ENCODE peak calls at places on chromosome 18, in eight cellular contexts. Q, G, F, L, A, W, C and M are unnamed samples.

GRCh38 chr18:45168883-45169585 is 446.2 kb upstream of the SLC14A2 start:
- DNase-seq in Q (no peak), G (no peak), F (no peak), L (no peak), A (no peak), W (no peak), C (peak; percentile 73), M (no peak)

GRCh38 chr18:48802543-48803428 is 148.0 kb downstream of the SMAD7 start:
- DNase-seq in Q (peak; percentile 59), G (no peak), F (peak; percentile 80), L (peak; percentile 90), A (no peak), W (peak; percentile 6), C (no peak), M (peak; percentile 47)

GRCh38 chr18:26471027-26471426 is 77.3 kb downstream of the KCTD1 start:
- DNase-seq in Q (no peak), G (no peak), F (peak; percentile 19), L (no peak), A (no peak), W (no peak), C (peak; percentile 66), M (no peak)

GRCh38 chr18:12625242-12625641 is 32.7 kb downstream of the SPIRE1 start:
- DNase-seq in Q (no peak), G (no peak), F (no peak), L (no peak), A (no peak), W (no peak), C (no peak), M (no peak)

GRCh38 chr18:3211236-3211992 is 8.4 kb downstream of the MYOM1 start:
- DNase-seq in Q (no peak), G (no peak), F (peak; percentile 86), L (no peak), A (no peak), W (no peak), C (peak; percentile 6), M (no peak)

GRCh38 chr18:48566588-48566987 is 27.8 kb downstream of the CTIF start:
- DNase-seq in Q (no peak), G (no peak), F (no peak), L (no peak), A (no peak), W (no peak), C (no peak), M (no peak)

GRCh38 chr18:75111673-75112485 is 97.1 kb downstream of the PTGR3 start:
- DNase-seq in Q (no peak), G (no peak), F (no peak), L (no peak), A (no peak), W (no peak), C (peak; percentile 21), M (no peak)

GRCh38 chr18:49491857-49492693 is 5.0 kb upstream of the C18orf32 start:
- DNase-seq in Q (peak; percentile 95), G (peak; percentile 93), F (peak; percentile 97), L (peak; percentile 89), A (peak; percentile 82), W (peak; percentile 94), C (peak; percentile 99), M (peak; percentile 91)

GRCh38 chr18:45517181-45517741 is 98.0 kb upstream of the SLC14A2 start:
- DNase-seq in Q (peak; percentile 89), G (peak; percentile 67), F (no peak), L (peak; percentile 91), A (peak; percentile 57), W (no peak), C (no peak), M (no peak)

GRCh38 chr18:7601249-7601620 is 34.1 kb downstream of the PTPRM start:
- DNase-seq in Q (no peak), G (no peak), F (no peak), L (no peak), A (no peak), W (no peak), C (peak; percentile 63), M (no peak)

GRCh38 chr18:7596133-7596532 is 29.0 kb downstream of the PTPRM start:
- DNase-seq in Q (no peak), G (no peak), F (no peak), L (no peak), A (no peak), W (no peak), C (peak; percentile 18), M (no peak)

GRCh38 chr18:7600528-7601248 is 33.6 kb downstream of the PTPRM start:
- DNase-seq in Q (no peak), G (no peak), F (no peak), L (no peak), A (no peak), W (no peak), C (no peak), M (no peak)

GRCh38 chr18:7600036-7600435 is 32.9 kb downstream of the PTPRM start:
- DNase-seq in Q (no peak), G (no peak), F (no peak), L (no peak), A (no peak), W (no peak), C (no peak), M (no peak)

GRCh38 chr18:7598167-7599062 is 31.3 kb downstream of the PTPRM start:
- DNase-seq in Q (no peak), G (no peak), F (no peak), L (no peak), A (no peak), W (no peak), C (peak; percentile 66), M (no peak)
- H3K4me1 ChIP-seq in Q (no peaks in the 10 kb centered on the region), G (no peaks in the 10 kb centered on the region), F (peaks cover 3% of the 10 kb centered on the region), L (peaks cover 18% of the 10 kb centered on the region), A (peaks cover 78% of the 10 kb centered on the region), W (no peaks in the 10 kb centered on the region), C (peaks cover 20% of the 10 kb centered on the region), M (no peaks in the 10 kb centered on the region)

DNA sequence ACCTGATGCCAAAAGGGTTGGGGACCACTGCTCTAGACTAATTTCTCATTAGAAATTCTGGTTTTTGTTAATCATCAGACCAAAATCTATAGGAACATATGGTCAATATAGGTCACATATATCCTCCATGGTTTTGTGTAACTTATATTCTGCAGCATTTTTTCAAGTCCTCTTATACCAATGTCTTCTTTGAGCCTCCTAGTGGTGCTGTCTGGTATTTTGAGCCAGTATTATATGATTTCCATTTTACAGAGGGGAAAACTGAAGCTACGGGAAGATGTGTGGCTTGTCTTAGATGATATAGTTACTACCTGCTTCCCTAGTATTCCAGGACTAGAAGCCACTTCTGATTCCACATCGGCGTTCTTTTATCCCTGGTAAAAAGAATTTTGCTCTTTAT is 13.8 kb downstream of the MAPK4 start:
- DNase-seq in Q (no peak), G (no peak), F (no peak), L (no peak), A (no peak), W (no peak), C (no peak), M (no peak)
- TF ChIP-seq CTCF in Q (no peak), G (no peak), F (peak; percentile 26), L (no peak), A (peak; percentile 5), W (no peak), C (no peak), M (no peak)

DNA sequence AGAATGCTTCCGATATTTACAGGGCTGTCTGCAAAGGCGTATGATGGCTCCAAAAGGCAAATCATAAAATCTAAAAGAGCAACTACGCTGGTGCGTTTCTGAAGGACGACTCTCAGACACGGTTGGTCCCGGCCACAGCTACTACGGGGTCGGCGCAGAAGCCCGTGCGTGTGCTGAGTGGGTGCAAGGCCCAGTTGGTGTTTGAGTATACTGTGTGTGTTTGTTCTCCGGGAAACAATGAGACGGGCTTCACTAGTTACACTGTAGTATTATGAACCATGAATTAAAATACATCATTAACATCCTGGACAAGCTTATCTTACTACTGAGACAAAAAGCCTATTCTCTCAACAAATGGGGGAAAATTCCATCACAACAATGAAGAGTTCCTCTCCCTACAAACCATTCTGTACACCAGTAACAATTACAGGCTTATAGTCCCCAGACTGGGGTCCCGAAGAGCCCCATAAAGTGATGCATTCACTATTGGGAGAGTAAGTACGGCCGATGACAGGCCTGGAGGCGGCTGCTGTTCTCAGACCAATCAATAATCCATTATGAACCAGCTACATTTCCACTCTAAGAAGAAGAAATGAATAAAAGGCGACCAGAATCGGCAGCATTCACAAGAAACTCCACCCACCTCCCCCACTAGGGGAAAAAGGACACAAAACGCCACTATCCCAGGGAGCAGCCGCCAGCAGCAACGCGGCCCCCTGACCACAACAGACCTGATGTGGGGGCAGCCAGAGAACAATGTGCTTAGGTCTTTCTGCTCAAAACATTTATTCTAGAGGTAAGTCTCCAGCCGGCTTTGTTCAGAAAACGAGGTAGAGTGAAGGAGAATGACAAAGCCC is 43.3 kb downstream of the ZNF516 start:
- DNase-seq in Q (peak; percentile 58), G (no peak), F (no peak), L (no peak), A (no peak), W (no peak), C (no peak), M (no peak)
- H3K4me1 ChIP-seq in Q (no peaks in the 10 kb centered on the region), G (peaks cover 54% of the 10 kb centered on the region), F (peaks cover 84% of the 10 kb centered on the region), L (peaks cover 29% of the 10 kb centered on the region), A (peaks cover 68% of the 10 kb centered on the region), W (peaks cover 3% of the 10 kb centered on the region), C (peaks cover 38% of the 10 kb centered on the region), M (no peaks in the 10 kb centered on the region)

DNA sequence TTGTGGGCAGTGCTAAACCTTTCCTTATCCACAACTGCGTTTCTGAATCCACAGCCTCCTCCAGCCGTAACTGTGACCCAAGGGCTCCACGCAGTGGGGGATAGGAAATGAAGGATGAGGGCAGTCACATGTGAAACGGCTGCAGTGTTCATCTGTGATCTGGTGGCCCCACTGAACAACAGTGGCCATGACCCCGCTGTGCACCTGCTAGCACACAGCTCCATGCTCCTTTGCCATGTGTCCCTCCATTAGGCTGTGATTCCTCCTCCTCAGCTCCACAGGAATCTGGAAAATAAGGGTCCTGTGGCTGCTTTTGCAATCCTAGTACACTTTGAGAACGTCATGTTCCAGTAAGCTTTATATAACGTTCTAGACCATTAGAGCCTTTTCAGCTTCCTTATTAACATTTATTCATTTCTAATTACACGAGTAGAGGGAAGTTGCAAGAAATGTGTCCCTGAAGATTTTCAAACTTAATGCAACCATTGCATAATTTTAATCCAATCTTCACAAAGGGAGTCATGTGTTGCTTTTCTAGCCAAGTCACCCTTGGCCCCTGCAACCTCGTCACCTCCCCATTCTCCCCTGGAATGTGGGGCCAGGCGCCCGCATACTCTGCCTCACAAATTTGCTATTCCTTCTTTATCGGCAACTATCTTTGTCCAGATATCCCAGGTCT is 7.1 kb upstream of the NAPG start:
- DNase-seq in Q (no peak), G (no peak), F (peak; percentile 73), L (peak; percentile 80), A (peak; percentile 28), W (peak; percentile 27), C (peak; percentile 36), M (no peak)
- TF ChIP-seq CTCF in Q (peak; percentile 27), G (no peak), F (peak; percentile 53), L (peak; percentile 9), A (peak; percentile 17), W (no peak), C (peak; percentile 46), M (no peak)

DNA sequence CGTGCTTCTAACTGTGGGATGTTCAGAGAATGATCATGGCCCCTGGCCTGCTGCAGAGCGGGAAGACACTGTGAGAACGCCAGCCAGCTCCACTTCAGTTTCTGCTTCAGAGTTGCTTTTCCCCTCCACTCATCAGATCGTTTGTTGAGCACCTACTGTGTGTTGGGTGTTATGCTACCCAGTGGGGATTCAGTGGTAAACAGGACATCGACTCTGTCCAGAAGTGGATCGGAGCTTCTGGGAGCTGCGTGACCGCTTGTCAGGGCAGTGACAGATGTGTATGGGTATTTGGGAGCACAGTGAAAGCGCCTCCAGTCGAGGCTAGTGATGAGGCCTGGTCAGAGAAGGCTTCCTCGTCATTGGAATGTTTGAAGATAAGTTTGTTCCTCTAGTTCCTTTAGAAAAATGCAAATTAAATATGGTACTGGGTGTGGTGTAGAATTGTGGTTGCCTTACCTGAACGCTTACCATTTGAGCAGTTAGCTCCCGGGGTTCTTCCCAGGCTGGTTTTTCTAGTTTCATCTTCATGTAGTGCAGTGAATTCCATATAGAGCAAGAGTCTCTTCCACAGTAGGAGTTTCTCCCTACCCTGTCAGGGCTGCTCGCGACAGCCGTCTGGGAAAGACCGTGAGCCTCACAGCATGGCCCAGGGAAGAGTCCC is 2.8 kb downstream of the RAB12 start:
- DNase-seq in Q (no peak), G (no peak), F (no peak), L (no peak), A (no peak), W (no peak), C (no peak), M (no peak)
- H3K4me1 ChIP-seq in Q (no peaks in the 10 kb centered on the region), G (peaks cover 80% of the 10 kb centered on the region), F (peaks cover 11% of the 10 kb centered on the region), L (peaks cover 17% of the 10 kb centered on the region), A (peaks cover 64% of the 10 kb centered on the region), W (peaks cover 19% of the 10 kb centered on the region), C (peaks cover 18% of the 10 kb centered on the region), M (no peaks in the 10 kb centered on the region)